ENCODE peak calls at places on chromosomes 1 and 21, in eight cellular contexts. One of them, this sample, is unnamed.

GRCh38 chr1:67479146-67479891 is 49.1 kb upstream of the SERBP1 start:
- DNase-seq in amniotic stem cell: no peak
- DNase-seq in WTC11: no peak
- DNase-seq in kidney epithelial cell: peak
- DNase-seq in A549: no peak
- DNase-seq in stimulated activated CD4-positive, alpha-beta T cell treated with anti-CD3 and anti-CD28 coated beads, Interleukin-4, amount 100 ng/mL, for 48 hours: peak
- DNase-seq in myocyte: no peak
- DNase-seq in EH: peak
- DNase-seq in this sample: peak

GRCh38 chr1:93703649-93704048 is 22.0 kb upstream of the BCAR3 start:
- DNase-seq in amniotic stem cell: no peak
- DNase-seq in WTC11: no peak
- DNase-seq in kidney epithelial cell: no peak
- DNase-seq in A549: peak
- DNase-seq in stimulated activated CD4-positive, alpha-beta T cell treated with anti-CD3 and anti-CD28 coated beads, Interleukin-4, amount 100 ng/mL, for 48 hours: no peak
- DNase-seq in myocyte: peak
- DNase-seq in EH: no peak
- DNase-seq in this sample: peak

GRCh38 chr1:90721210-90722194 is 4.4 kb upstream of the BARHL2 start:
- DNase-seq in amniotic stem cell: no peak
- DNase-seq in WTC11: peak
- DNase-seq in kidney epithelial cell: no peak
- DNase-seq in A549: peak
- DNase-seq in stimulated activated CD4-positive, alpha-beta T cell treated with anti-CD3 and anti-CD28 coated beads, Interleukin-4, amount 100 ng/mL, for 48 hours: no peak
- DNase-seq in myocyte: peak
- DNase-seq in EH: peak
- DNase-seq in this sample: peak

GRCh38 chr1:112706505-112707216 is at the start of gene RHOC:
- DNase-seq in amniotic stem cell: no peak
- DNase-seq in WTC11: peak
- DNase-seq in kidney epithelial cell: no peak
- DNase-seq in A549: peak
- DNase-seq in stimulated activated CD4-positive, alpha-beta T cell treated with anti-CD3 and anti-CD28 coated beads, Interleukin-4, amount 100 ng/mL, for 48 hours: no peak
- DNase-seq in myocyte: peak
- DNase-seq in EH: peak
- DNase-seq in this sample: peak

GRCh38 chr1:78619029-78619428 is 1.2 kb upstream of the IFI44L start:
- DNase-seq in amniotic stem cell: no peak
- DNase-seq in WTC11: no peak
- DNase-seq in kidney epithelial cell: no peak
- DNase-seq in A549: no peak
- DNase-seq in stimulated activated CD4-positive, alpha-beta T cell treated with anti-CD3 and anti-CD28 coated beads, Interleukin-4, amount 100 ng/mL, for 48 hours: no peak
- DNase-seq in myocyte: no peak
- DNase-seq in EH: no peak
- DNase-seq in this sample: peak

GRCh38 chr1:41277371-41277994 is 35.4 kb upstream of the SCMH1 start:
- DNase-seq in amniotic stem cell: no peak
- DNase-seq in WTC11: no peak
- DNase-seq in kidney epithelial cell: peak
- DNase-seq in A549: no peak
- DNase-seq in stimulated activated CD4-positive, alpha-beta T cell treated with anti-CD3 and anti-CD28 coated beads, Interleukin-4, amount 100 ng/mL, for 48 hours: no peak
- DNase-seq in myocyte: no peak
- DNase-seq in EH: no peak
- DNase-seq in this sample: no peak

GRCh38 chr1:227828773-227829172 is 13.3 kb downstream of the PRSS38 start:
- DNase-seq in amniotic stem cell: no peak
- DNase-seq in WTC11: no peak
- DNase-seq in kidney epithelial cell: no peak
- DNase-seq in A549: no peak
- DNase-seq in stimulated activated CD4-positive, alpha-beta T cell treated with anti-CD3 and anti-CD28 coated beads, Interleukin-4, amount 100 ng/mL, for 48 hours: no peak
- DNase-seq in myocyte: no peak
- DNase-seq in EH: no peak
- DNase-seq in this sample: no peak

GRCh38 chr1:67747667-67748066 is 62.7 kb downstream of the GADD45A start:
- DNase-seq in amniotic stem cell: no peak
- DNase-seq in WTC11: no peak
- DNase-seq in kidney epithelial cell: no peak
- DNase-seq in A549: no peak
- DNase-seq in stimulated activated CD4-positive, alpha-beta T cell treated with anti-CD3 and anti-CD28 coated beads, Interleukin-4, amount 100 ng/mL, for 48 hours: no peak
- DNase-seq in myocyte: peak
- DNase-seq in EH: peak
- DNase-seq in this sample: peak

GRCh38 chr21:44854391-44854663 is 19.2 kb downstream of the PTTG1IP start:
- DNase-seq in amniotic stem cell: no peak
- DNase-seq in WTC11: no peak
- DNase-seq in kidney epithelial cell: no peak
- DNase-seq in A549: no peak
- DNase-seq in stimulated activated CD4-positive, alpha-beta T cell treated with anti-CD3 and anti-CD28 coated beads, Interleukin-4, amount 100 ng/mL, for 48 hours: no peak
- DNase-seq in myocyte: no peak
- DNase-seq in EH: no peak
- DNase-seq in this sample: no peak

GRCh38 chr1:194013561-194013960 is 827.1 kb upstream of the B3GALT2 start:
- DNase-seq in amniotic stem cell: no peak
- DNase-seq in WTC11: no peak
- DNase-seq in kidney epithelial cell: no peak
- DNase-seq in A549: no peak
- DNase-seq in stimulated activated CD4-positive, alpha-beta T cell treated with anti-CD3 and anti-CD28 coated beads, Interleukin-4, amount 100 ng/mL, for 48 hours: no peak
- DNase-seq in myocyte: no peak
- DNase-seq in EH: no peak
- DNase-seq in this sample: peak

GRCh38 chr1:76580206-76580605 is 287.1 kb upstream of the ST6GALNAC5 start:
- DNase-seq in amniotic stem cell: no peak
- DNase-seq in WTC11: no peak
- DNase-seq in kidney epithelial cell: no peak
- DNase-seq in A549: no peak
- DNase-seq in stimulated activated CD4-positive, alpha-beta T cell treated with anti-CD3 and anti-CD28 coated beads, Interleukin-4, amount 100 ng/mL, for 48 hours: no peak
- DNase-seq in myocyte: no peak
- DNase-seq in EH: no peak
- DNase-seq in this sample: no peak

GRCh38 chr1:101993703-101994102 is 3.0 kb downstream of the OLFM3 start:
- DNase-seq in amniotic stem cell: no peak
- DNase-seq in WTC11: no peak
- DNase-seq in kidney epithelial cell: no peak
- DNase-seq in A549: no peak
- DNase-seq in stimulated activated CD4-positive, alpha-beta T cell treated with anti-CD3 and anti-CD28 coated beads, Interleukin-4, amount 100 ng/mL, for 48 hours: no peak
- DNase-seq in myocyte: no peak
- DNase-seq in EH: no peak
- DNase-seq in this sample: peak

GRCh38 chr1:185317886-185318310 is 855 bp upstream of the IVNS1ABP start:
- DNase-seq in amniotic stem cell: no peak
- DNase-seq in WTC11: no peak
- DNase-seq in kidney epithelial cell: no peak
- DNase-seq in A549: peak
- DNase-seq in stimulated activated CD4-positive, alpha-beta T cell treated with anti-CD3 and anti-CD28 coated beads, Interleukin-4, amount 100 ng/mL, for 48 hours: peak
- DNase-seq in myocyte: no peak
- DNase-seq in EH: no peak
- DNase-seq in this sample: peak

GRCh38 chr1:56797079-56797685 is 22.0 kb downstream of the FYB2 start:
- DNase-seq in amniotic stem cell: no peak
- DNase-seq in WTC11: no peak
- DNase-seq in kidney epithelial cell: no peak
- DNase-seq in A549: no peak
- DNase-seq in stimulated activated CD4-positive, alpha-beta T cell treated with anti-CD3 and anti-CD28 coated beads, Interleukin-4, amount 100 ng/mL, for 48 hours: no peak
- DNase-seq in myocyte: peak
- DNase-seq in EH: no peak
- DNase-seq in this sample: no peak

GRCh38 chr1:215279682-215280081 is 197.1 kb downstream of the KCNK2 start:
- DNase-seq in amniotic stem cell: no peak
- DNase-seq in WTC11: no peak
- DNase-seq in kidney epithelial cell: no peak
- DNase-seq in A549: no peak
- DNase-seq in stimulated activated CD4-positive, alpha-beta T cell treated with anti-CD3 and anti-CD28 coated beads, Interleukin-4, amount 100 ng/mL, for 48 hours: no peak
- DNase-seq in myocyte: peak
- DNase-seq in EH: no peak
- DNase-seq in this sample: no peak

GRCh38 chr1:244112646-244113045 is 61.6 kb downstream of the ZBTB18 start:
- DNase-seq in amniotic stem cell: peak
- DNase-seq in WTC11: no peak
- DNase-seq in kidney epithelial cell: no peak
- DNase-seq in A549: no peak
- DNase-seq in stimulated activated CD4-positive, alpha-beta T cell treated with anti-CD3 and anti-CD28 coated beads, Interleukin-4, amount 100 ng/mL, for 48 hours: no peak
- DNase-seq in myocyte: peak
- DNase-seq in EH: peak
- DNase-seq in this sample: peak

GRCh38 chr1:201198598-201198997 is 8.0 kb downstream of the IGFN1 start:
- DNase-seq in amniotic stem cell: no peak
- DNase-seq in WTC11: no peak
- DNase-seq in kidney epithelial cell: no peak
- DNase-seq in A549: no peak
- DNase-seq in stimulated activated CD4-positive, alpha-beta T cell treated with anti-CD3 and anti-CD28 coated beads, Interleukin-4, amount 100 ng/mL, for 48 hours: no peak
- DNase-seq in myocyte: no peak
- DNase-seq in EH: no peak
- DNase-seq in this sample: no peak

GRCh38 chr1:197526736-197527371 is 248.4 kb downstream of the DENND1B start:
- DNase-seq in amniotic stem cell: peak
- DNase-seq in WTC11: no peak
- DNase-seq in kidney epithelial cell: no peak
- DNase-seq in A549: peak
- DNase-seq in stimulated activated CD4-positive, alpha-beta T cell treated with anti-CD3 and anti-CD28 coated beads, Interleukin-4, amount 100 ng/mL, for 48 hours: no peak
- DNase-seq in myocyte: peak
- DNase-seq in EH: peak
- DNase-seq in this sample: peak

GRCh38 chr1:150650193-150650592 is 20.8 kb upstream of the ENSA start:
- DNase-seq in amniotic stem cell: no peak
- DNase-seq in WTC11: no peak
- DNase-seq in kidney epithelial cell: no peak
- DNase-seq in A549: no peak
- DNase-seq in stimulated activated CD4-positive, alpha-beta T cell treated with anti-CD3 and anti-CD28 coated beads, Interleukin-4, amount 100 ng/mL, for 48 hours: no peak
- DNase-seq in myocyte: peak
- DNase-seq in EH: no peak
- DNase-seq in this sample: no peak

GRCh38 chr1:226027861-226028260 is 28.7 kb upstream of the SDE2 start:
- DNase-seq in amniotic stem cell: no peak
- DNase-seq in WTC11: no peak
- DNase-seq in kidney epithelial cell: no peak
- DNase-seq in A549: no peak
- DNase-seq in stimulated activated CD4-positive, alpha-beta T cell treated with anti-CD3 and anti-CD28 coated beads, Interleukin-4, amount 100 ng/mL, for 48 hours: no peak
- DNase-seq in myocyte: no peak
- DNase-seq in EH: no peak
- DNase-seq in this sample: no peak

GRCh38 chr1:20215716-20216115 is 29.4 kb upstream of the PLA2G2C start:
- DNase-seq in amniotic stem cell: no peak
- DNase-seq in WTC11: no peak
- DNase-seq in kidney epithelial cell: no peak
- DNase-seq in A549: no peak
- DNase-seq in stimulated activated CD4-positive, alpha-beta T cell treated with anti-CD3 and anti-CD28 coated beads, Interleukin-4, amount 100 ng/mL, for 48 hours: no peak
- DNase-seq in myocyte: no peak
- DNase-seq in EH: no peak
- DNase-seq in this sample: no peak

GRCh38 chr1:175317309-175317708 is 124.7 kb upstream of the KIAA0040 start:
- DNase-seq in amniotic stem cell: no peak
- DNase-seq in WTC11: peak
- DNase-seq in kidney epithelial cell: no peak
- DNase-seq in A549: no peak
- DNase-seq in stimulated activated CD4-positive, alpha-beta T cell treated with anti-CD3 and anti-CD28 coated beads, Interleukin-4, amount 100 ng/mL, for 48 hours: no peak
- DNase-seq in myocyte: no peak
- DNase-seq in EH: no peak
- DNase-seq in this sample: no peak

GRCh38 chr1:79004916-79005315 is 1.6 kb downstream of the ADGRL4 start:
- DNase-seq in amniotic stem cell: no peak
- DNase-seq in WTC11: no peak
- DNase-seq in kidney epithelial cell: no peak
- DNase-seq in A549: no peak
- DNase-seq in stimulated activated CD4-positive, alpha-beta T cell treated with anti-CD3 and anti-CD28 coated beads, Interleukin-4, amount 100 ng/mL, for 48 hours: no peak
- DNase-seq in myocyte: no peak
- DNase-seq in EH: no peak
- DNase-seq in this sample: no peak

GRCh38 chr21:45457161-45457831 is 52.3 kb downstream of the COL18A1 start:
- DNase-seq in amniotic stem cell: no peak
- DNase-seq in WTC11: no peak
- DNase-seq in kidney epithelial cell: no peak
- DNase-seq in A549: no peak
- DNase-seq in stimulated activated CD4-positive, alpha-beta T cell treated with anti-CD3 and anti-CD28 coated beads, Interleukin-4, amount 100 ng/mL, for 48 hours: no peak
- DNase-seq in myocyte: no peak
- DNase-seq in EH: no peak
- DNase-seq in this sample: no peak

GRCh38 chr1:208256556-208256955 is 12.4 kb upstream of the PLXNA2 start:
- DNase-seq in amniotic stem cell: no peak
- DNase-seq in WTC11: no peak
- DNase-seq in kidney epithelial cell: no peak
- DNase-seq in A549: no peak
- DNase-seq in stimulated activated CD4-positive, alpha-beta T cell treated with anti-CD3 and anti-CD28 coated beads, Interleukin-4, amount 100 ng/mL, for 48 hours: no peak
- DNase-seq in myocyte: no peak
- DNase-seq in EH: peak
- DNase-seq in this sample: peak

GRCh38 chr1:1290238-1290731 is 10.0 kb downstream of the SCNN1D start:
- DNase-seq in amniotic stem cell: no peak
- DNase-seq in WTC11: peak
- DNase-seq in kidney epithelial cell: no peak
- DNase-seq in A549: no peak
- DNase-seq in stimulated activated CD4-positive, alpha-beta T cell treated with anti-CD3 and anti-CD28 coated beads, Interleukin-4, amount 100 ng/mL, for 48 hours: peak
- DNase-seq in myocyte: no peak
- DNase-seq in EH: peak
- DNase-seq in this sample: no peak

GRCh38 chr1:218496561-218496960 is 151.4 kb downstream of the TGFB2 start:
- DNase-seq in amniotic stem cell: peak
- DNase-seq in WTC11: no peak
- DNase-seq in kidney epithelial cell: peak
- DNase-seq in A549: peak
- DNase-seq in stimulated activated CD4-positive, alpha-beta T cell treated with anti-CD3 and anti-CD28 coated beads, Interleukin-4, amount 100 ng/mL, for 48 hours: no peak
- DNase-seq in myocyte: peak
- DNase-seq in EH: peak
- DNase-seq in this sample: peak

GRCh38 chr1:9225411-9225785 is 9.2 kb upstream of the H6PD start:
- DNase-seq in amniotic stem cell: no peak
- DNase-seq in WTC11: no peak
- DNase-seq in kidney epithelial cell: no peak
- DNase-seq in A549: no peak
- DNase-seq in stimulated activated CD4-positive, alpha-beta T cell treated with anti-CD3 and anti-CD28 coated beads, Interleukin-4, amount 100 ng/mL, for 48 hours: no peak
- DNase-seq in myocyte: no peak
- DNase-seq in EH: peak
- DNase-seq in this sample: no peak

GRCh38 chr1:10513199-10513598 is 38.4 kb downstream of the PEX14 start:
- DNase-seq in amniotic stem cell: no peak
- DNase-seq in WTC11: no peak
- DNase-seq in kidney epithelial cell: no peak
- DNase-seq in A549: no peak
- DNase-seq in stimulated activated CD4-positive, alpha-beta T cell treated with anti-CD3 and anti-CD28 coated beads, Interleukin-4, amount 100 ng/mL, for 48 hours: no peak
- DNase-seq in myocyte: no peak
- DNase-seq in EH: no peak
- DNase-seq in this sample: no peak

GRCh38 chr1:15960808-15961207 is 15.1 kb downstream of the ZBTB17 start:
- DNase-seq in amniotic stem cell: no peak
- DNase-seq in WTC11: no peak
- DNase-seq in kidney epithelial cell: no peak
- DNase-seq in A549: no peak
- DNase-seq in stimulated activated CD4-positive, alpha-beta T cell treated with anti-CD3 and anti-CD28 coated beads, Interleukin-4, amount 100 ng/mL, for 48 hours: no peak
- DNase-seq in myocyte: no peak
- DNase-seq in EH: no peak
- DNase-seq in this sample: no peak

GRCh38 chr1:37845781-37846180 is 13.6 kb downstream of the MTF1 start:
- DNase-seq in amniotic stem cell: no peak
- DNase-seq in WTC11: no peak
- DNase-seq in kidney epithelial cell: no peak
- DNase-seq in A549: no peak
- DNase-seq in stimulated activated CD4-positive, alpha-beta T cell treated with anti-CD3 and anti-CD28 coated beads, Interleukin-4, amount 100 ng/mL, for 48 hours: no peak
- DNase-seq in myocyte: no peak
- DNase-seq in EH: no peak
- DNase-seq in this sample: no peak

GRCh38 chr1:246567258-246568235 is 1.3 kb downstream of the CNST start:
- DNase-seq in amniotic stem cell: peak
- DNase-seq in WTC11: no peak
- DNase-seq in kidney epithelial cell: peak
- DNase-seq in A549: no peak
- DNase-seq in stimulated activated CD4-positive, alpha-beta T cell treated with anti-CD3 and anti-CD28 coated beads, Interleukin-4, amount 100 ng/mL, for 48 hours: no peak
- DNase-seq in myocyte: peak
- DNase-seq in EH: peak
- DNase-seq in this sample: peak

GRCh38 chr1:119160851-119161250 is 20.4 kb upstream of the WARS2 start:
- DNase-seq in amniotic stem cell: peak
- DNase-seq in WTC11: no peak
- DNase-seq in kidney epithelial cell: no peak
- DNase-seq in A549: no peak
- DNase-seq in stimulated activated CD4-positive, alpha-beta T cell treated with anti-CD3 and anti-CD28 coated beads, Interleukin-4, amount 100 ng/mL, for 48 hours: no peak
- DNase-seq in myocyte: peak
- DNase-seq in EH: peak
- DNase-seq in this sample: peak

GRCh38 chr1:41241748-41242644 is at the start of gene SCMH1:
- DNase-seq in amniotic stem cell: no peak
- DNase-seq in WTC11: peak
- DNase-seq in kidney epithelial cell: no peak
- DNase-seq in A549: peak
- DNase-seq in stimulated activated CD4-positive, alpha-beta T cell treated with anti-CD3 and anti-CD28 coated beads, Interleukin-4, amount 100 ng/mL, for 48 hours: peak
- DNase-seq in myocyte: peak
- DNase-seq in EH: peak
- DNase-seq in this sample: peak

This sample was measured in ELR.